ENCODE peak calls at places on chromosomes 11 and 22, in ten cellular contexts. K, Y, W, V, U, M, H, T, P and R are unnamed samples.
A peak's percentile ranks its signal among the peaks of the same experiment; 100 is the strongest.

GRCh38 chr11:94749367-94749766 is 18.8 kb upstream of the AMOTL1 start:
- DNase-seq in K (peak; percentile 99), Y (no peak), W (no peak), V (no peak), U (no peak), M (peak; percentile 79), H (no peak), T (no peak), P (no peak), R (no peak)

GRCh38 chr22:29689872-29690213 is 30.0 kb upstream of the CABP7 start:
- DNase-seq in K (peak; percentile 23), Y (peak; percentile 67), W (peak; percentile 67), V (peak; percentile 43), U (no peak), M (no peak), H (peak; percentile 69), T (peak; percentile 78), P (peak; percentile 69), R (peak; percentile 83)

GRCh38 chr22:35301370-35301874 is 1.7 kb downstream of the TOM1 start:
- DNase-seq in K (peak; percentile 63), Y (peak; percentile 68), W (peak; percentile 77), V (no peak), U (no peak), M (no peak), H (peak; percentile 66), T (peak; percentile 84), P (no peak), R (no peak)

GRCh38 chr11:118913411-118914125 is 12.2 kb downstream of the BCL9L start:
- DNase-seq in K (peak; percentile 53), Y (no peak), W (peak; percentile 52), V (no peak), U (no peak), M (no peak), H (peak; percentile 75), T (no peak), P (no peak), R (no peak)

GRCh38 chr11:102306817-102307814 is 10.2 kb upstream of the BIRC3 start:
- DNase-seq in K (no peak), Y (no peak), W (no peak), V (no peak), U (no peak), M (no peak), H (peak; percentile 78), T (no peak), P (no peak), R (no peak)

GRCh38 chr22:18057568-18058209 is 20.1 kb upstream of the PEX26 start:
- DNase-seq in K (peak; percentile 99), Y (peak; percentile 71), W (no peak), V (peak; percentile 84), U (no peak), M (peak; percentile 83), H (peak; percentile 93), T (peak; percentile 28), P (peak; percentile 87), R (no peak)

GRCh38 chr11:61054927-61055562 is 47.2 kb upstream of the CD5 start:
- DNase-seq in K (no peak), Y (no peak), W (no peak), V (no peak), U (no peak), M (no peak), H (peak; percentile 30), T (no peak), P (no peak), R (no peak)

GRCh38 chr22:40452730-40453487 is 82.5 kb downstream of the SGSM3 start:
- DNase-seq in K (no peak), Y (no peak), W (no peak), V (no peak), U (no peak), M (no peak), H (no peak), T (no peak), P (no peak), R (no peak)

GRCh38 chr11:14500181-14500651 is 605 bp upstream of the COPB1 start:
- DNase-seq in K (peak; percentile 40), Y (no peak), W (peak; percentile 66), V (peak; percentile 78), U (no peak), M (no peak), H (peak; percentile 83), T (no peak), P (peak; percentile 77), R (no peak)

GRCh38 chr11:1863352-1864215 is 10.7 kb downstream of the LSP1 start:
- DNase-seq in K (peak; percentile 80), Y (peak; percentile 91), W (peak; percentile 79), V (peak; percentile 82), U (no peak), M (peak; percentile 86), H (no peak), T (peak; percentile 82), P (peak; percentile 80), R (no peak)

GRCh38 chr11:126328938-126329643 is 25.2 kb downstream of the DCPS start:
- DNase-seq in K (no peak), Y (no peak), W (no peak), V (no peak), U (no peak), M (no peak), H (no peak), T (no peak), P (no peak), R (no peak)

GRCh38 chr11:125428486-125429173 is 67.4 kb downstream of the FEZ1 start:
- DNase-seq in K (no peak), Y (no peak), W (no peak), V (no peak), U (no peak), M (no peak), H (no peak), T (no peak), P (no peak), R (no peak)

GRCh38 chr11:94563176-94563847 is 3.9 kb upstream of the PIWIL4 start:
- DNase-seq in K (peak; percentile 67), Y (no peak), W (no peak), V (peak; percentile 61), U (no peak), M (no peak), H (no peak), T (no peak), P (no peak), R (no peak)

GRCh38 chr11:126311464-126312291 is 7.8 kb downstream of the DCPS start:
- DNase-seq in K (no peak), Y (no peak), W (no peak), V (no peak), U (no peak), M (no peak), H (no peak), T (no peak), P (no peak), R (no peak)

GRCh38 chr11:1226226-1226961 is 3.5 kb downstream of the MUC5B start:
- DNase-seq in K (no peak), Y (peak; percentile 14), W (peak; percentile 51), V (no peak), U (no peak), M (peak; percentile 53), H (peak; percentile 45), T (peak; percentile 64), P (no peak), R (peak; percentile 33)

DNA sequence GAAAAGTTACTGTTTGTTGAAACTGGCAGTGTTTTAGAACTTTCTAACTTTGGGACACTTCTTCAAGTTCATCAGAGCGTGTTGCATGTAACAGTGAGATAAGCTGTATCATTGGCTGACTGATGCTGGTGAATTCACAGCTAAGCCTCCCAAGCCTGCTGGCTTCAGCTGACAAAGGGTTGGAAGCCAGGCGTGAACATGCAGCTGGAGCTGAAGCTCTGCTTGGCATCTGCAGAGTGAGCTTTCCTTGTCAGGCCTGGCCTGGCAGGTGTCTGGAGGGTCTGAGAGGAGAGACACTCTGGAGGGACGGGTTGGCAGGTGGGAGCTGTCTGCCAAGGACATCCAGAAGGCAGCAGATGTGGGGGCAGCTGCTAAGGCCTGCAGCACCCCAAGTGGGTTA is 1.5 kb downstream of the AMPD3 start:
- DNase-seq in K (no peak), Y (no peak), W (no peak), V (no peak), U (no peak), M (no peak), H (no peak), T (no peak), P (no peak), R (peak; percentile 44)
- H3K4me3 ChIP-seq in K (no peak overlapping the region), Y (peak overlapping the region; percentile 75), W (peak overlapping the region; percentile 44), V (no peak overlapping the region), U (no peak overlapping the region), M (peak overlapping the region; percentile 25), H (peak overlapping the region; percentile 40), T (peak overlapping the region; percentile 46), P (peak overlapping the region; percentile 44), R (peak overlapping the region; percentile 73)

GRCh38 chr22:48709453-48709852 is 1118.2 kb downstream of the BRD1 start:
- DNase-seq in K (no peak), Y (no peak), W (no peak), V (no peak), U (no peak), M (peak; percentile 23), H (no peak), T (peak; percentile 59), P (no peak), R (no peak)

GRCh38 chr22:48710410-48710809 is 1117.3 kb downstream of the BRD1 start:
- DNase-seq in K (no peak), Y (no peak), W (no peak), V (no peak), U (no peak), M (peak; percentile 35), H (no peak), T (peak; percentile 53), P (no peak), R (no peak)

GRCh38 chr22:48708558-48709245 is 1119.0 kb downstream of the BRD1 start:
- DNase-seq in K (no peak), Y (no peak), W (no peak), V (no peak), U (no peak), M (peak; percentile 23), H (no peak), T (peak; percentile 32), P (no peak), R (no peak)

GRCh38 chr22:48711031-48711431 is 1116.6 kb downstream of the BRD1 start:
- DNase-seq in K (no peak), Y (no peak), W (no peak), V (no peak), U (no peak), M (no peak), H (no peak), T (no peak), P (no peak), R (no peak)

GRCh38 chr22:48709976-48710375 is 1117.7 kb downstream of the BRD1 start:
- DNase-seq in K (no peak), Y (no peak), W (no peak), V (no peak), U (no peak), M (no peak), H (no peak), T (peak; percentile 42), P (no peak), R (no peak)
- H3K9me3 ChIP-seq in K (peaks cover 61% of the 10 kb centered on the region), Y (no peaks in the 10 kb centered on the region), W (no peaks in the 10 kb centered on the region), V (peaks cover 20% of the 10 kb centered on the region), U (peaks cover 42% of the 10 kb centered on the region), M (no peaks in the 10 kb centered on the region), H (no peaks in the 10 kb centered on the region), T (no peaks in the 10 kb centered on the region), P (no peaks in the 10 kb centered on the region), R (no peaks in the 10 kb centered on the region)

GRCh38 chr11:108027057-108027456 is 18.4 kb downstream of the CUL5 start:
- DNase-seq in K (no peak), Y (no peak), W (no peak), V (no peak), U (no peak), M (no peak), H (no peak), T (no peak), P (no peak), R (no peak)
- H3K4me3 ChIP-seq in K (no peak overlapping the region), Y (no peak overlapping the region), W (no peak overlapping the region), V (no peak overlapping the region), U (no peak overlapping the region), M (no peak overlapping the region), H (no peak overlapping the region), T (no peak overlapping the region), P (no peak overlapping the region), R (no peak overlapping the region)

GRCh38 chr22:49627217-49628181 is 200.2 kb downstream of the BRD1 start:
- DNase-seq in K (no peak), Y (no peak), W (peak; percentile 35), V (no peak), U (no peak), M (peak; percentile 35), H (no peak), T (no peak), P (no peak), R (no peak)
- H3K9me3 ChIP-seq in K (peaks cover 46% of the 10 kb centered on the region), Y (no peaks in the 10 kb centered on the region), W (no peaks in the 10 kb centered on the region), V (no peaks in the 10 kb centered on the region), U (peaks cover 29% of the 10 kb centered on the region), M (no peaks in the 10 kb centered on the region), H (no peaks in the 10 kb centered on the region), T (no peaks in the 10 kb centered on the region), P (no peaks in the 10 kb centered on the region), R (no peaks in the 10 kb centered on the region)